ENCODE peak calls at places on chromosomes 11 and 22, in five cellular contexts. W is kidney, V is HCT116, I is type B pancreatic cell, F is bronchial epithelial cell. Y is an unnamed sample.

GRCh38 chr11:78414321-78415051 is 3.1 kb downstream of the GAB2 start:
- DNase-seq in V (no peak), F (peak; percentile 34), W (no peak), I (no peak), Y (no peak)

GRCh38 chr11:75635009-75635909 is 33.6 kb downstream of the MAP6 start:
- DNase-seq in W (peak; percentile 74), I (no peak), F (peak; percentile 36), V (no peak), Y (no peak)

GRCh38 chr11:9263840-9264380 is 1.2 kb downstream of the DENND5A start:
- DNase-seq in I (no peak), F (no peak), W (no peak), V (no peak), Y (no peak)

GRCh38 chr11:63858628-63859550 is 20.0 kb downstream of the MARK2 start:
- DNase-seq in V (no peak), I (no peak), F (no peak), W (no peak), Y (no peak)

GRCh38 chr11:46263120-46263519 is 14.3 kb upstream of the CREB3L1 start:
- DNase-seq in V (no peak), I (no peak), W (no peak), F (no peak), Y (no peak)

GRCh38 chr11:108511851-108512474 is 13.8 kb upstream of the POGLUT3 start:
- DNase-seq in W (no peak), V (no peak), I (no peak), F (peak; percentile 94), Y (no peak)

GRCh38 chr11:9568161-9568853 is 5.2 kb upstream of the WEE1 start:
- DNase-seq in W (no peak), V (no peak), I (no peak), F (no peak), Y (no peak)

GRCh38 chr11:83510530-83511449 is 224.6 kb upstream of the CCDC90B start:
- DNase-seq in I (no peak), W (no peak), V (no peak), F (peak; percentile 2), Y (no peak)

GRCh38 chr11:12159351-12160099 is 49.1 kb downstream of the MICAL2 start:
- DNase-seq in I (no peak), W (no peak), V (no peak), F (peak; percentile 74), Y (no peak)

GRCh38 chr11:795638-796564 is 2.2 kb downstream of the SLC25A22 start:
- DNase-seq in I (no peak), V (no peak), F (peak; percentile 68), W (peak; percentile 93), Y (peak; percentile 89)

GRCh38 chr22:31776231-31776630 is 22.4 kb downstream of the DEPDC5 start:
- DNase-seq in V (no peak), W (no peak), F (peak; percentile 29), I (no peak), Y (no peak)

GRCh38 chr11:103326070-103326794 is 217.0 kb downstream of the DYNC2H1 start:
- DNase-seq in V (peak; percentile 58), W (peak; percentile 71), I (no peak), F (peak; percentile 73), Y (no peak)

DNA sequence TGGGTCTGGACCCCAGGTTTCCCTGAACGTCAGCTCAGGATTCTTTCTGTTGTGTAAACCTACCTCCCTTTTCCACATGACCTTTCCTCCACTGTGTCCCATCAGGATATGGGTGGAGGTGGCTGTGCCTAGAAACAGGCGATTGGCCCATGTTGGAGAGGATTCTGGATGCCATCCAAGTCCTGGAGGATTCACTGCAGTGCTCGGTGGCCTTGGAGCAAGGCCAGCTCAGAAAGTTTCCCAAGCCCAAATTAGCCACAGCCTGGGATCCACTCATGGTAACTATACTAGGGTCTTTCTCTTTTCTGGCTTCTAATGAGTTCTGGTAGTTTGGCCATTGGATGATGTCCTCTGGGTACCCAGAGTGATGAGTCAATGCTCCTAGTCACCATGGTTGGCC is 141.6 kb downstream of the SNX19 start:
- DNase-seq in W (no peak), I (peak; percentile 44), V (no peak), F (no peak), Y (peak; percentile 44)
- TF ChIP-seq CTCF in W (no peak), I (no peak), V (no peak), F (no peak), Y (no peak)

DNA sequence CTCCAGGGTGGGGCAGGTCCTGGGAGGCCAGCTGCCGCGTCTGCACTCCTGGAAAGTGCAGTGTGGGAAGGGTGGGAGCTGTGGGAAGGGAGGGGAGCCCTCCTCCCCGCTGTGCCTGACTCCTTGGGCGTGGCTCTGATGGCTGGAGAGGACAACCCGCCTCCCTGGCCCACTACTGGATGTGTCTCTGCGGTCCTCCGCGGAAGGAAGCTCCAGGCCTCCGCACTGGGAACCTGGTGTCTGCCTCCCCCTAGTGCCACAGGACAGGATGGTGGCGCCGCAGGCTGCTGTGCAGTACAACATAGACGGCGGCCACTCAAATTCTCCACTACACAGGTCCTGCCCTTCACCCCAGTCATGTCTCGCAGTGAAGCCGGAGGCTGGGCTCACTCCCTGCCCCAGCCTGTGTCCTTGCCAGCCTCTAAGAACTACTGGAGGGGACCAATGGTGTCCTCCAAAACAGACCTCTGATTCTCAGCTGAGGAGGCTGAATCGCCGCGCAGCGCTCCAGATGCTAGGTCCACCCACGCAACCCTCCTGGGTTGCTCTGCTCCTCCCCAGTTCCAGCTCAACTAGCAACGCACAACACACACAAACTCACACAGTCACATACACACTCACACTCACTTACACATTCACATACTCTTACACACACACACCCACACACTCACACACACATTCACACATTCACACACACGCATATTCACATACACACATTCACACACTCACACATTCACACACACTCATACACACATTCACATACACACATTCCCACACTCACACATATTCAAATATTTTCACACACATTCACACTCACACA is 12.4 kb upstream of the DSCAML1 start:
- DNase-seq in F (peak; percentile 39), V (peak; percentile 63), I (no peak), W (peak; percentile 91), Y (no peak)
- TF ChIP-seq CTCF in F (peak; percentile 76), V (peak; percentile 56), I (peak; percentile 79), W (peak; percentile 47), Y (peak; percentile 55)

GRCh38 chr11:40294343-40294723 is 1165.1 kb downstream of the LRRC4C start:
- DNase-seq in V (no peak), I (no peak), F (no peak), W (peak; percentile 35), Y (no peak)
- TF ChIP-seq CTCF in V (no peak), I (no peak), F (no peak), W (no peak), Y (no peak)

GRCh38 chr11:120667934-120668333 is 156.4 kb downstream of the GRIK4 start:
- DNase-seq in W (no peak), I (no peak), V (no peak), F (no peak), Y (no peak)

GRCh38 chr11:120662071-120662611 is 150.6 kb downstream of the GRIK4 start:
- DNase-seq in W (no peak), V (no peak), F (no peak), I (no peak), Y (no peak)

GRCh38 chr11:120667281-120667680 is 155.7 kb downstream of the GRIK4 start:
- DNase-seq in I (no peak), W (no peak), F (no peak), V (no peak), Y (no peak)

GRCh38 chr11:120663142-120663541 is 151.6 kb downstream of the GRIK4 start:
- DNase-seq in W (no peak), V (no peak), I (no peak), F (no peak), Y (no peak)

GRCh38 chr11:120666121-120666639 is 154.6 kb downstream of the GRIK4 start:
- DNase-seq in I (no peak), F (no peak), W (no peak), V (no peak), Y (no peak)
- TF ChIP-seq CTCF in I (no peak), F (no peak), W (no peak), V (peak; percentile 19), Y (no peak)

DNA sequence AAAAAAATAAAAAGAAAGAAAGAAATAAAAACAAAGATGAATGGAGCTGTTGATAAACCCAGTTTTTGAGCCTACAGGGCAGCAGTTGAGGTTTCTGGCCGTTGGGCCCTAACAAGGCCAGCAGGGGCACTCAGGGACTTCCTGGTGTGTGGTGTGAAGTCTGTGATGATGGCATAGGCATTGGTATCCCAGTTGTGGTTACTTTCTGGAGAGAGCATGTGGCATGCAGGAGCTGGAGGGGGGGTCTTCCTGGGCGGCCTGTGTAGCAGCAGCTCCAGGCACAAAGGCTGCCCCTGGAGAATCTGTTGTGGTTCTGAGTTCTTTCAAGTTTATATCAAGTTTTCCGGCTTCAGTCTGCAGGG is 2.0 kb upstream of the TXNRD2 start:
- DNase-seq in V (no peak), W (peak; percentile 32), F (no peak), I (no peak), Y (no peak)
- TF ChIP-seq CTCF in V (no peak), W (no peak), F (no peak), I (no peak), Y (no peak)

DNA sequence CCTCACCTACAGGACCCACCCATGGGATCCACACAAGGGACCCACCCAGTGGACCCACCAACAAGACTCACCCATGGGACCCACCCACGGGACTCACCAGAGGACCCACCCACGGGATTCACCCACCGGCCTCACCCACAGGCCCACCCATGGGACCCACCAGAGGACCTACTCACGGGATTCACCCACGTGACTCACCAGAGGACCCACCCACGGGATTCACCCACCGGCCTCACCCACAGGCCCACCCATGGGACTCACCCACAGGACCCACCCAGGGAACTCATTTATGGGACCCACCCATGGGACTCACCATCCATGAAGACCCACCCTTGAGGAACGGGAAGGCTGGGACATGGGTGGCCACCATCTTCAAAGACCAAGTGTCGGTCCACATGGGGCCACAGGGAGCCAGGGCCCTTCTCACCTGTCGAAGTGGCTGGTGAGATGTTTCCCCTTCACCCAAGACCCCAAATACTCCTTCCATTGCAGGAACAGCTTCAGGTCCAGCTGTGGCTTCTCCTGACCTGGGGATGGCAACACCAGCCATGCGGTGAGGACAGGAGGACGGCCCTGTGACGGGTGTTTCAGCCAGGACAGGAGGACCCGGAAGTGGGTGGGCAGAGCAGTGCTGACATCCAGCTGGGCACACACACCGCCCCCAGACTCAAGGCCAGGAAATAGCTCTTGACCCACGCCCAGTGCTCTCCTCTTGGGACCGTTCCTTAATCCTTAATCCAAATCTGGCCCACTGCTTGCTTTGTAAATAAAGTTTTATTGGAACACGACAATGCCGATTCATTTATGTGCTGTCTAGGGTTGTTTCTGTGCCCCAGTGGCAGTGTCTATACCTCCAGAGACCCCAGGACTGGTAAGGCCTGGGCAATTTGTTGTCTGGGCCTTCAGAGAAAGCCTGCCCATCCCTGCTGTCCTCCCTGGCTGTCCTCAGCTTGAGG is 1005.1 kb downstream of the BRD1 start:
- DNase-seq in I (no peak), V (no peak), W (no peak), F (no peak), Y (no peak)
- TF ChIP-seq CTCF in I (no peak), V (no peak), W (no peak), F (no peak), Y (no peak)

GRCh38 chr11:95803973-95804372 is 13.7 kb downstream of the CEP57 start:
- DNase-seq in I (no peak), V (no peak), F (no peak), W (no peak), Y (no peak)
- TF ChIP-seq CTCF in I (no peak), V (no peak), F (no peak), W (no peak), Y (no peak)

DNA sequence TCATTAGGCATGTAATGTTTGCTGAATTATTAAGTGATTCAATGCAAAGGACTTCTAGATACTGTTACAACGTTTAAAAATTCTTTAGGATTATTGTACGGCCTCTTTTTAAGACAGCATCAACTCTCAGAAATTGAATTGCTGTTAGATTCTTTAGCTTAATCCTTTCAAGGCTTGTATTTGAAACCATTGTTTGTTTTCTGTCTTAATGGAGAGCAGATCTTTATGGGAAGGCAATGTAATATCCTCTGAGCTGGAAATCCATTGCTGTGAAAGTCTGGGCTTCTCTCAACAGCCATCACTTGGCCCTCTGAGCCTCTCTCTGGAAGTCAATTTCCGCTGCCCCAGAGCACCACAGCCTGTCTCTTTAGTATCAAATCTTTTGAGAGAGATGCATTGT is 20.2 kb upstream of the PAMR1 start:
- DNase-seq in W (no peak), V (no peak), I (no peak), F (no peak), Y (no peak)
- TF ChIP-seq CTCF in W (no peak), V (no peak), I (no peak), F (no peak), Y (no peak)

Y was measured in osteocyte.